ENCODE peak calls at places on chromosome 6, in five cellular contexts. One of them, this sample, is unnamed.

GRCh38 chr6:22754111-22754510 is 184.7 kb downstream of the HDGFL1 start:
- DNase-seq in Peyer's patch: no peak
- DNase-seq in dorsolateral prefrontal cortex: no peak
- DNase-seq in uterus: no peak
- DNase-seq in esophagus muscularis mucosa: no peak
- DNase-seq in this sample: no peak

GRCh38 chr6:110357696-110358535 is at the start of gene METTL24:
- DNase-seq in Peyer's patch: no peak
- DNase-seq in dorsolateral prefrontal cortex: no peak
- DNase-seq in uterus: peak
- DNase-seq in esophagus muscularis mucosa: peak
- DNase-seq in this sample: no peak

GRCh38 chr6:116010400-116011095 is 50.1 kb downstream of the FRK start:
- DNase-seq in Peyer's patch: peak
- DNase-seq in dorsolateral prefrontal cortex: peak
- DNase-seq in uterus: peak
- DNase-seq in esophagus muscularis mucosa: no peak
- DNase-seq in this sample: peak

GRCh38 chr6:11179088-11179977 is 53.1 kb downstream of the NEDD9 start:
- DNase-seq in Peyer's patch: no peak
- DNase-seq in dorsolateral prefrontal cortex: no peak
- DNase-seq in uterus: no peak
- DNase-seq in esophagus muscularis mucosa: no peak
- DNase-seq in this sample: no peak

GRCh38 chr6:49202923-49203322 is 260.1 kb downstream of the MMUT start:
- DNase-seq in Peyer's patch: no peak
- DNase-seq in dorsolateral prefrontal cortex: no peak
- DNase-seq in uterus: no peak
- DNase-seq in esophagus muscularis mucosa: no peak
- DNase-seq in this sample: no peak

GRCh38 chr6:67009818-67010217 is 1302.8 kb upstream of the EYS start:
- DNase-seq in Peyer's patch: no peak
- DNase-seq in dorsolateral prefrontal cortex: no peak
- DNase-seq in uterus: no peak
- DNase-seq in esophagus muscularis mucosa: no peak
- DNase-seq in this sample: no peak

GRCh38 chr6:158608221-158608620 is 36.3 kb downstream of the DYNLT1 start:
- DNase-seq in Peyer's patch: peak
- DNase-seq in dorsolateral prefrontal cortex: no peak
- DNase-seq in uterus: no peak
- DNase-seq in esophagus muscularis mucosa: no peak
- DNase-seq in this sample: no peak

GRCh38 chr6:13268914-13269532 is 59.3 kb downstream of the TBC1D7 start:
- DNase-seq in Peyer's patch: no peak
- DNase-seq in dorsolateral prefrontal cortex: no peak
- DNase-seq in uterus: no peak
- DNase-seq in esophagus muscularis mucosa: no peak
- DNase-seq in this sample: no peak

GRCh38 chr6:30107756-30108155 is 5.1 kb downstream of the TRIM31 start:
- DNase-seq in Peyer's patch: no peak
- DNase-seq in dorsolateral prefrontal cortex: no peak
- DNase-seq in uterus: no peak
- DNase-seq in esophagus muscularis mucosa: no peak
- DNase-seq in this sample: no peak

GRCh38 chr6:112033824-112034223 is 20.1 kb upstream of the CCN6 start:
- DNase-seq in Peyer's patch: no peak
- DNase-seq in dorsolateral prefrontal cortex: no peak
- DNase-seq in uterus: no peak
- DNase-seq in esophagus muscularis mucosa: no peak
- DNase-seq in this sample: no peak

GRCh38 chr6:299050-299980 is 7.0 kb downstream of the DUSP22 start:
- DNase-seq in Peyer's patch: no peak
- DNase-seq in dorsolateral prefrontal cortex: no peak
- DNase-seq in uterus: no peak
- DNase-seq in esophagus muscularis mucosa: no peak
- DNase-seq in this sample: no peak

GRCh38 chr6:125008261-125008671 is 46.0 kb downstream of the RNF217 start:
- DNase-seq in Peyer's patch: no peak
- DNase-seq in dorsolateral prefrontal cortex: no peak
- DNase-seq in uterus: no peak
- DNase-seq in esophagus muscularis mucosa: no peak
- DNase-seq in this sample: no peak

GRCh38 chr6:143264996-143265734 is 185.3 kb downstream of the ADAT2 start:
- DNase-seq in Peyer's patch: no peak
- DNase-seq in dorsolateral prefrontal cortex: no peak
- DNase-seq in uterus: no peak
- DNase-seq in esophagus muscularis mucosa: no peak
- DNase-seq in this sample: no peak

GRCh38 chr6:144151010-144151727 is 852 bp downstream of the STX11 start:
- DNase-seq in Peyer's patch: peak
- DNase-seq in dorsolateral prefrontal cortex: no peak
- DNase-seq in uterus: no peak
- DNase-seq in esophagus muscularis mucosa: peak
- DNase-seq in this sample: no peak

GRCh38 chr6:126955621-126956020 is 162.8 kb upstream of the RSPO3 start:
- DNase-seq in Peyer's patch: no peak
- DNase-seq in dorsolateral prefrontal cortex: no peak
- DNase-seq in uterus: no peak
- DNase-seq in esophagus muscularis mucosa: no peak
- DNase-seq in this sample: no peak

GRCh38 chr6:89139509-89140346 is 6.1 kb upstream of the PM20D2 start:
- DNase-seq in Peyer's patch: no peak
- DNase-seq in dorsolateral prefrontal cortex: no peak
- DNase-seq in uterus: no peak
- DNase-seq in esophagus muscularis mucosa: no peak
- DNase-seq in this sample: no peak

GRCh38 chr6:13273931-13274706 is 54.2 kb downstream of the TBC1D7 start:
- DNase-seq in Peyer's patch: peak
- DNase-seq in dorsolateral prefrontal cortex: no peak
- DNase-seq in uterus: no peak
- DNase-seq in esophagus muscularis mucosa: no peak
- DNase-seq in this sample: peak

GRCh38 chr6:110681543-110682459 is 133.5 kb downstream of the CDK19 start:
- DNase-seq in Peyer's patch: no peak
- DNase-seq in dorsolateral prefrontal cortex: no peak
- DNase-seq in uterus: no peak
- DNase-seq in esophagus muscularis mucosa: no peak
- DNase-seq in this sample: no peak

GRCh38 chr6:5333653-5334052 is 72.3 kb downstream of the FARS2 start:
- DNase-seq in Peyer's patch: no peak
- DNase-seq in dorsolateral prefrontal cortex: no peak
- DNase-seq in uterus: no peak
- DNase-seq in esophagus muscularis mucosa: no peak
- DNase-seq in this sample: no peak

GRCh38 chr6:71190809-71191208 is 97.8 kb upstream of the OGFRL1 start:
- DNase-seq in Peyer's patch: no peak
- DNase-seq in dorsolateral prefrontal cortex: no peak
- DNase-seq in uterus: no peak
- DNase-seq in esophagus muscularis mucosa: no peak
- DNase-seq in this sample: no peak

GRCh38 chr6:167845856-167846255 is 19.1 kb downstream of the AFDN start:
- DNase-seq in Peyer's patch: no peak
- DNase-seq in dorsolateral prefrontal cortex: no peak
- DNase-seq in uterus: no peak
- DNase-seq in esophagus muscularis mucosa: no peak
- DNase-seq in this sample: no peak

GRCh38 chr6:15389079-15389758 is 143.3 kb downstream of the JARID2 start:
- DNase-seq in Peyer's patch: no peak
- DNase-seq in dorsolateral prefrontal cortex: no peak
- DNase-seq in uterus: no peak
- DNase-seq in esophagus muscularis mucosa: no peak
- DNase-seq in this sample: no peak

GRCh38 chr6:90496617-90497016 is 90.3 kb downstream of the MAP3K7 start:
- DNase-seq in Peyer's patch: no peak
- DNase-seq in dorsolateral prefrontal cortex: no peak
- DNase-seq in uterus: no peak
- DNase-seq in esophagus muscularis mucosa: no peak
- DNase-seq in this sample: no peak

GRCh38 chr6:90496191-90496590 is 90.7 kb downstream of the MAP3K7 start:
- DNase-seq in Peyer's patch: no peak
- DNase-seq in dorsolateral prefrontal cortex: no peak
- DNase-seq in uterus: no peak
- DNase-seq in esophagus muscularis mucosa: no peak
- DNase-seq in this sample: no peak

GRCh38 chr6:90500458-90500857 is 86.4 kb downstream of the MAP3K7 start:
- DNase-seq in Peyer's patch: no peak
- DNase-seq in dorsolateral prefrontal cortex: no peak
- DNase-seq in uterus: no peak
- DNase-seq in esophagus muscularis mucosa: no peak
- DNase-seq in this sample: no peak

GRCh38 chr6:90495216-90495817 is 91.6 kb downstream of the MAP3K7 start:
- DNase-seq in Peyer's patch: no peak
- DNase-seq in dorsolateral prefrontal cortex: no peak
- DNase-seq in uterus: no peak
- DNase-seq in esophagus muscularis mucosa: no peak
- DNase-seq in this sample: no peak

GRCh38 chr6:90497411-90497810 is 89.5 kb downstream of the MAP3K7 start:
- DNase-seq in Peyer's patch: no peak
- DNase-seq in dorsolateral prefrontal cortex: no peak
- DNase-seq in uterus: no peak
- DNase-seq in esophagus muscularis mucosa: no peak
- DNase-seq in this sample: no peak
- H3K4me3 ChIP-seq in Peyer's patch: no peak
- H3K4me3 ChIP-seq in dorsolateral prefrontal cortex: no peak
- H3K4me3 ChIP-seq in uterus: no peak
- H3K4me3 ChIP-seq in esophagus muscularis mucosa: no peak
- H3K4me3 ChIP-seq in this sample: no peak

DNA sequence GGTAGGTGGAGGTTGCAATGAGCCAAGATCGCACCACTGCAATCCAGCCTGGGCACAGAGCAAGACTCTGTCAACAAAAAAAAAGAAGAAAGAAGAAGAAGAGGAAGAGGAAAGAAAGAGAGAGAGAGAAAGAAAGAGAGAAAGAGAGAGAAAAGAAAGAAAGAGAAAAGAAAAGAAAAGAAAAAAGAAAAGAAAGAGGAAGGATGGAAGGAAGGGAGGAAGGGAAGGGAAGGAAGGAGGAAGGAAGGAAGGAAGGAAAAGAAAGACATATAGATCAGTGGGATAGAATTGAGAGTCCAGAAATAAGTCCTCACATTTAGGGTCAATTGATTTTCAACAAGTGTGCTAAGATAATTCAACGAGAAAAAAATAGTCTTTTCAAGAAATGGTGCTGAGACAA is 34.0 kb upstream of the SH3BGRL2 start:
- DNase-seq in Peyer's patch: no peak
- DNase-seq in dorsolateral prefrontal cortex: no peak
- DNase-seq in uterus: no peak
- DNase-seq in esophagus muscularis mucosa: no peak
- DNase-seq in this sample: no peak
- TF ChIP-seq CTCF in Peyer's patch: no peak
- TF ChIP-seq CTCF in dorsolateral prefrontal cortex: no peak
- TF ChIP-seq CTCF in uterus: no peak
- TF ChIP-seq CTCF in esophagus muscularis mucosa: no peak
- TF ChIP-seq CTCF in this sample: no peak

GRCh38 chr6:135053433-135053832 is 1.2 kb downstream of the HBS1L start:
- DNase-seq in Peyer's patch: no peak
- DNase-seq in dorsolateral prefrontal cortex: no peak
- DNase-seq in uterus: no peak
- DNase-seq in esophagus muscularis mucosa: no peak
- DNase-seq in this sample: no peak
- H3K4me3 ChIP-seq in Peyer's patch: peak
- H3K4me3 ChIP-seq in dorsolateral prefrontal cortex: peak
- H3K4me3 ChIP-seq in uterus: peak
- H3K4me3 ChIP-seq in esophagus muscularis mucosa: peak
- H3K4me3 ChIP-seq in this sample: peak

GRCh38 chr6:16505711-16506362 is 255.4 kb downstream of the ATXN1 start:
- DNase-seq in Peyer's patch: no peak
- DNase-seq in dorsolateral prefrontal cortex: no peak
- DNase-seq in uterus: peak
- DNase-seq in esophagus muscularis mucosa: no peak
- DNase-seq in this sample: no peak

GRCh38 chr6:16508959-16509358 is 252.3 kb downstream of the ATXN1 start:
- DNase-seq in Peyer's patch: no peak
- DNase-seq in dorsolateral prefrontal cortex: no peak
- DNase-seq in uterus: no peak
- DNase-seq in esophagus muscularis mucosa: no peak
- DNase-seq in this sample: no peak

GRCh38 chr6:16503241-16503775 is 258.0 kb downstream of the ATXN1 start:
- DNase-seq in Peyer's patch: no peak
- DNase-seq in dorsolateral prefrontal cortex: no peak
- DNase-seq in uterus: no peak
- DNase-seq in esophagus muscularis mucosa: no peak
- DNase-seq in this sample: no peak

GRCh38 chr6:16504608-16505007 is 256.7 kb downstream of the ATXN1 start:
- DNase-seq in Peyer's patch: no peak
- DNase-seq in dorsolateral prefrontal cortex: no peak
- DNase-seq in uterus: no peak
- DNase-seq in esophagus muscularis mucosa: no peak
- DNase-seq in this sample: no peak

DNA sequence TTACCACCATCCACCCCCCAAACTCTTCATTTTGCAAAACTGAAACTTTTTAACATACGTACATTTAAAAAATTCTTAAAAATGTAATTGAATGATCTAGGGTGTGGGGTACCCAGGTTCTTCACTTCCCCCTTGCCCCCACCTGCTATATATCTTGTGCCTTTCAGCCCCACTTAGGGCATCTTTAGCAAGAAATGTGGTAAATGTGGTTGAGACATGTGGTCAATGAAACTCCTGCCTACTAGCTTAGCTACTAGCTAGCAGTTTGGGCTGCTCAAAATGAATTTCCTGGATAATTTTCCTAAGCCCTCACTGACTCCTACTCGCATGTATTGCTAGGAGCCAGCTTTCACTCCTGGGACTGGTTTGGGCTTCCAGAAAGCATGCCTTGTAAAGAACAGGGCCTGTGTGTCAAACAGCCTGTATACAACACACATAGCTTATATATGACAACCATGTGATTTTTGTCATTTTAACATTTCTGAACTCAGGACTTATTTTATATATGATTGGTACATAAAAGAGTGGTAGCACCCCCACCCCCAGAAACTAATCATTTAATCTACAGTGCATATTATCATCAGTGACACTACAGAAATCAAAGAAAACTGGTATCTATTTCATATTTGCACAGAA is 257.2 kb downstream of the ATXN1 start:
- DNase-seq in Peyer's patch: no peak
- DNase-seq in dorsolateral prefrontal cortex: no peak
- DNase-seq in uterus: no peak
- DNase-seq in esophagus muscularis mucosa: no peak
- DNase-seq in this sample: no peak
- TF ChIP-seq CTCF in Peyer's patch: no peak
- TF ChIP-seq CTCF in dorsolateral prefrontal cortex: no peak
- TF ChIP-seq CTCF in uterus: no peak
- TF ChIP-seq CTCF in esophagus muscularis mucosa: no peak
- TF ChIP-seq CTCF in this sample: no peak

GRCh38 chr6:42820509-42821340 is 38.9 kb downstream of the BICRAL start:
- DNase-seq in Peyer's patch: no peak
- DNase-seq in dorsolateral prefrontal cortex: no peak
- DNase-seq in uterus: no peak
- DNase-seq in esophagus muscularis mucosa: no peak
- DNase-seq in this sample: peak
- H3K4me3 ChIP-seq in Peyer's patch: no peak
- H3K4me3 ChIP-seq in dorsolateral prefrontal cortex: peak
- H3K4me3 ChIP-seq in uterus: peak
- H3K4me3 ChIP-seq in esophagus muscularis mucosa: peak
- H3K4me3 ChIP-seq in this sample: peak